ENCODE peak calls at places on chromosomes 11 and 22, in six cellular contexts. V, X, J, M, I and Q are unnamed samples.

GRCh38 chr22:27474711-27475547 is 326.6 kb downstream of the MN1 start:
- DNase-seq in V (no peak), X (no peak), J (peak), M (peak), I (no peak), Q (peak)

GRCh38 chr11:77395460-77396175 is 78.3 kb downstream of the PAK1 start:
- DNase-seq in V (no peak), X (no peak), J (no peak), M (no peak), I (no peak), Q (no peak)

GRCh38 chr11:62552931-62553838 is 6.6 kb upstream of the AHNAK start:
- DNase-seq in V (peak), X (peak), J (peak), M (peak), I (no peak), Q (peak)

GRCh38 chr11:3161309-3161708 is 3.8 kb downstream of the OSBPL5 start:
- DNase-seq in V (no peak), X (peak), J (peak), M (peak), I (no peak), Q (no peak)

GRCh38 chr11:45527898-45528297 is 137.5 kb downstream of the CHST1 start:
- DNase-seq in V (no peak), X (no peak), J (no peak), M (no peak), I (no peak), Q (no peak)

GRCh38 chr22:33747576-33748180 is 172.6 kb downstream of the LARGE1 start:
- DNase-seq in V (no peak), X (no peak), J (no peak), M (no peak), I (no peak), Q (no peak)

GRCh38 chr11:126992065-126992803 is 8.3 kb downstream of the KIRREL3 start:
- DNase-seq in V (no peak), X (no peak), J (no peak), M (no peak), I (no peak), Q (no peak)

GRCh38 chr11:46006418-46007070 is 84.1 kb downstream of the LARGE2 start:
- DNase-seq in V (peak), X (no peak), J (no peak), M (peak), I (no peak), Q (peak)

GRCh38 chr11:124935548-124936514 is at the start of gene HEPACAM:
- DNase-seq in V (no peak), X (no peak), J (no peak), M (no peak), I (no peak), Q (no peak)

GRCh38 chr11:31887180-31887579 is 76.1 kb upstream of the PAX6 start:
- DNase-seq in V (no peak), X (no peak), J (peak), M (peak), I (no peak), Q (peak)

GRCh38 chr22:36156515-36157419 is 3.8 kb downstream of the APOL3 start:
- DNase-seq in V (peak), X (peak), J (peak), M (no peak), I (no peak), Q (no peak)

GRCh38 chr11:46049325-46049860 is 71.9 kb downstream of the PHF21A start:
- DNase-seq in V (no peak), X (no peak), J (no peak), M (no peak), I (no peak), Q (peak)

GRCh38 chr11:33645686-33646085 is 54.9 kb downstream of the C11orf91 start:
- DNase-seq in V (no peak), X (no peak), J (no peak), M (no peak), I (no peak), Q (no peak)